ENCODE peak calls at places on chromosomes 13 and 19, in ten cellular contexts. One of them, this sample, is unnamed.

GRCh38 chr19:11279505-11280236 is 16.3 kb upstream of the TSPAN16 start:
- DNase-seq in mucosa of descending colon: no peak
- DNase-seq in GM12865: peak
- DNase-seq in IMR-90: no peak
- DNase-seq in lower lobe of right lung: no peak
- DNase-seq in Calu3: no peak
- DNase-seq in sigmoid colon: no peak
- DNase-seq in AG10803: peak
- DNase-seq in neural crest cell: no peak
- DNase-seq in progenitor cell of endocrine pancreas: no peak
- DNase-seq in this sample: no peak

GRCh38 chr13:40639226-40639681 is 27.2 kb downstream of the FOXO1 start:
- DNase-seq in mucosa of descending colon: no peak
- DNase-seq in GM12865: no peak
- DNase-seq in IMR-90: no peak
- DNase-seq in lower lobe of right lung: no peak
- DNase-seq in Calu3: no peak
- DNase-seq in sigmoid colon: no peak
- DNase-seq in AG10803: peak
- DNase-seq in neural crest cell: no peak
- DNase-seq in progenitor cell of endocrine pancreas: no peak
- DNase-seq in this sample: no peak

GRCh38 chr19:41930926-41931592 is 2.8 kb upstream of the ERFL start:
- DNase-seq in mucosa of descending colon: no peak
- DNase-seq in GM12865: peak
- DNase-seq in IMR-90: no peak
- DNase-seq in lower lobe of right lung: no peak
- DNase-seq in Calu3: no peak
- DNase-seq in sigmoid colon: no peak
- DNase-seq in AG10803: no peak
- DNase-seq in neural crest cell: no peak
- DNase-seq in progenitor cell of endocrine pancreas: no peak
- DNase-seq in this sample: no peak

GRCh38 chr19:16363133-16363851 is 38.7 kb downstream of the KLF2 start:
- DNase-seq in mucosa of descending colon: peak
- DNase-seq in GM12865: no peak
- DNase-seq in IMR-90: no peak
- DNase-seq in lower lobe of right lung: peak
- DNase-seq in Calu3: peak
- DNase-seq in sigmoid colon: no peak
- DNase-seq in AG10803: no peak
- DNase-seq in neural crest cell: no peak
- DNase-seq in progenitor cell of endocrine pancreas: no peak
- DNase-seq in this sample: no peak

GRCh38 chr13:30720470-30720869 is 14.9 kb upstream of the ALOX5AP start:
- DNase-seq in mucosa of descending colon: no peak
- DNase-seq in GM12865: peak
- DNase-seq in IMR-90: no peak
- DNase-seq in lower lobe of right lung: no peak
- DNase-seq in Calu3: no peak
- DNase-seq in sigmoid colon: no peak
- DNase-seq in AG10803: peak
- DNase-seq in neural crest cell: no peak
- DNase-seq in progenitor cell of endocrine pancreas: no peak
- DNase-seq in this sample: no peak

GRCh38 chr19:11339254-11340098 is at the start of gene RAB3D:
- DNase-seq in mucosa of descending colon: peak
- DNase-seq in GM12865: peak
- DNase-seq in IMR-90: peak
- DNase-seq in lower lobe of right lung: peak
- DNase-seq in Calu3: peak
- DNase-seq in sigmoid colon: peak
- DNase-seq in AG10803: peak
- DNase-seq in neural crest cell: peak
- DNase-seq in progenitor cell of endocrine pancreas: peak
- DNase-seq in this sample: peak

GRCh38 chr19:49340069-49340864 is 5.1 kb downstream of the CD37 start:
- DNase-seq in mucosa of descending colon: peak
- DNase-seq in GM12865: peak
- DNase-seq in IMR-90: no peak
- DNase-seq in lower lobe of right lung: peak
- DNase-seq in Calu3: peak
- DNase-seq in sigmoid colon: peak
- DNase-seq in AG10803: no peak
- DNase-seq in neural crest cell: no peak
- DNase-seq in progenitor cell of endocrine pancreas: no peak
- DNase-seq in this sample: no peak

GRCh38 chr13:96229356-96229755 is 139.4 kb downstream of the HS6ST3 start:
- DNase-seq in mucosa of descending colon: no peak
- DNase-seq in GM12865: peak
- DNase-seq in IMR-90: no peak
- DNase-seq in lower lobe of right lung: no peak
- DNase-seq in Calu3: no peak
- DNase-seq in sigmoid colon: no peak
- DNase-seq in AG10803: no peak
- DNase-seq in neural crest cell: no peak
- DNase-seq in progenitor cell of endocrine pancreas: no peak
- DNase-seq in this sample: no peak

GRCh38 chr19:4933528-4933927 is 24.2 kb downstream of the UHRF1 start:
- DNase-seq in mucosa of descending colon: no peak
- DNase-seq in GM12865: no peak
- DNase-seq in IMR-90: no peak
- DNase-seq in lower lobe of right lung: no peak
- DNase-seq in Calu3: no peak
- DNase-seq in sigmoid colon: no peak
- DNase-seq in AG10803: no peak
- DNase-seq in neural crest cell: no peak
- DNase-seq in progenitor cell of endocrine pancreas: no peak
- DNase-seq in this sample: no peak

GRCh38 chr13:98626298-98626940 is 49.5 kb upstream of the STK24 start:
- DNase-seq in mucosa of descending colon: no peak
- DNase-seq in GM12865: no peak
- DNase-seq in IMR-90: no peak
- DNase-seq in lower lobe of right lung: no peak
- DNase-seq in Calu3: no peak
- DNase-seq in sigmoid colon: no peak
- DNase-seq in AG10803: no peak
- DNase-seq in neural crest cell: no peak
- DNase-seq in progenitor cell of endocrine pancreas: no peak
- DNase-seq in this sample: no peak

GRCh38 chr13:78334059-78334458 is 269.3 kb downstream of the POU4F1 start:
- DNase-seq in mucosa of descending colon: no peak
- DNase-seq in GM12865: no peak
- DNase-seq in IMR-90: no peak
- DNase-seq in lower lobe of right lung: no peak
- DNase-seq in Calu3: no peak
- DNase-seq in sigmoid colon: no peak
- DNase-seq in AG10803: no peak
- DNase-seq in neural crest cell: no peak
- DNase-seq in progenitor cell of endocrine pancreas: no peak
- DNase-seq in this sample: no peak

GRCh38 chr19:52230685-52231084 is 38.7 kb upstream of the ZNF766 start:
- DNase-seq in mucosa of descending colon: no peak
- DNase-seq in GM12865: peak
- DNase-seq in IMR-90: no peak
- DNase-seq in lower lobe of right lung: no peak
- DNase-seq in Calu3: no peak
- DNase-seq in sigmoid colon: no peak
- DNase-seq in AG10803: no peak
- DNase-seq in neural crest cell: no peak
- DNase-seq in progenitor cell of endocrine pancreas: no peak
- DNase-seq in this sample: no peak

GRCh38 chr13:112647256-112647655 is 42.6 kb upstream of the ATP11A start:
- DNase-seq in mucosa of descending colon: no peak
- DNase-seq in GM12865: no peak
- DNase-seq in IMR-90: no peak
- DNase-seq in lower lobe of right lung: peak
- DNase-seq in Calu3: no peak
- DNase-seq in sigmoid colon: no peak
- DNase-seq in AG10803: no peak
- DNase-seq in neural crest cell: no peak
- DNase-seq in progenitor cell of endocrine pancreas: no peak
- DNase-seq in this sample: no peak

GRCh38 chr19:40588110-40588854 is 11.6 kb downstream of the SHKBP1 start:
- DNase-seq in mucosa of descending colon: no peak
- DNase-seq in GM12865: no peak
- DNase-seq in IMR-90: no peak
- DNase-seq in lower lobe of right lung: no peak
- DNase-seq in Calu3: no peak
- DNase-seq in sigmoid colon: no peak
- DNase-seq in AG10803: no peak
- DNase-seq in neural crest cell: no peak
- DNase-seq in progenitor cell of endocrine pancreas: no peak
- DNase-seq in this sample: no peak

GRCh38 chr19:49324801-49325491 is at the start of gene SLC6A16:
- DNase-seq in mucosa of descending colon: no peak
- DNase-seq in GM12865: no peak
- DNase-seq in IMR-90: no peak
- DNase-seq in lower lobe of right lung: no peak
- DNase-seq in Calu3: no peak
- DNase-seq in sigmoid colon: no peak
- DNase-seq in AG10803: no peak
- DNase-seq in neural crest cell: no peak
- DNase-seq in progenitor cell of endocrine pancreas: peak
- DNase-seq in this sample: no peak

DNA sequence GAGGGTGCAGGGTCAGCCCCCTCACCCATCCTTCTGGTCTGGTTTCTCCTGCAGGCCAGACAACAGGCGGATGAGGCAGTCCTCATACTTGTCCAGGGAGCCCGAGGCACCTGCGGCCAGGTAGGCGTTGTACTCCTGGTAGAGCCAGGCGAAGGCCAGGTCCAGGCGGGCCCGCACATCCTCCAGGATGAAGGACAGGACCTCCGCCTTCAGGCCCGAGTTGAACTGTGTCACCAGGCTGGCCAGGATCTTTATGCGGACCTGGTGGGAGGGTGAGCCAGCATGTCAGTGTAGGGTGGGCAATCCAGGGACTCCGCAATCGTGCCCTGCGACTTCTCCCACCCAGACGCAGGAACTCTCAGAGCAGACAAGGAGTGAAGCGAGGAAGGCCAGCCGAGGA is 13.8 kb upstream of the RSPH6A start:
- DNase-seq in mucosa of descending colon: no peak
- DNase-seq in GM12865: no peak
- DNase-seq in IMR-90: no peak
- DNase-seq in lower lobe of right lung: no peak
- DNase-seq in Calu3: no peak
- DNase-seq in sigmoid colon: no peak
- DNase-seq in AG10803: no peak
- DNase-seq in neural crest cell: no peak
- DNase-seq in progenitor cell of endocrine pancreas: no peak
- DNase-seq in this sample: no peak
- TF ChIP-seq CTCF in mucosa of descending colon: no peak
- TF ChIP-seq CTCF in GM12865: no peak
- TF ChIP-seq CTCF in IMR-90: no peak
- TF ChIP-seq CTCF in lower lobe of right lung: no peak
- TF ChIP-seq CTCF in Calu3: no peak
- TF ChIP-seq CTCF in sigmoid colon: no peak
- TF ChIP-seq CTCF in AG10803: no peak
- TF ChIP-seq CTCF in neural crest cell: no peak
- TF ChIP-seq CTCF in progenitor cell of endocrine pancreas: no peak
- TF ChIP-seq CTCF in this sample: no peak

DNA sequence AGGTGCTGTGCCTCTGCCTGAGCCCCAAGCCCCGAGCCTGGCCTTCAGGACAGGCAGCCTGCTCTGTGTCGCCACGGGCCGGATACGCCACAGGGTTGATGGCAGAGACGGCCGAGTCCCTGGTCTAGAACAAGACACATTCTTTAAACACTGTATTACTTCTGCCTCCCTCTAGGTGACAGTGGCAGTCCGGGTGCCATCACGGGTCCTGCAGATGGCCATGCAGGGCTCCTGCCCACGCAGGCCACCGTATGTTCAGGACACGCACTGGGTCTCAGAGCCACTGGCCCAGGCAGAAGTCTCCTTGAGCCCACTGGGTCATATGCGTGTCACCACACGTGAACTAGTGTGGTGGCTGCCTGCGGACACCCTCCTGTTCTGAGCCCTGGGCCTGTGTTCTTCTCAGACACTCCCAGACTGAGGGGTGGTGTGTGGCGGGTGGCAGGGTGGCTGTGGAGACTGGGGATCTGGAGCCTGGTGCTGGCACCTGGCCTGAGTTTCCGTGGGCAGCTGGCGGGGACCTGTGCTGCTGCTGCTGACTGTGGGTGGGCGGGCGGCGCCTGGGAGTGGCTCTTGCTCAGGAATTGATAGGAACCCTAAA is 4.4 kb downstream of the PLEKHJ1 start:
- DNase-seq in mucosa of descending colon: no peak
- DNase-seq in GM12865: peak
- DNase-seq in IMR-90: no peak
- DNase-seq in lower lobe of right lung: no peak
- DNase-seq in Calu3: peak
- DNase-seq in sigmoid colon: no peak
- DNase-seq in AG10803: no peak
- DNase-seq in neural crest cell: peak
- DNase-seq in progenitor cell of endocrine pancreas: no peak
- DNase-seq in this sample: no peak
- TF ChIP-seq CTCF in mucosa of descending colon: no peak
- TF ChIP-seq CTCF in GM12865: peak
- TF ChIP-seq CTCF in IMR-90: no peak
- TF ChIP-seq CTCF in lower lobe of right lung: no peak
- TF ChIP-seq CTCF in Calu3: no peak
- TF ChIP-seq CTCF in sigmoid colon: no peak
- TF ChIP-seq CTCF in AG10803: peak
- TF ChIP-seq CTCF in neural crest cell: peak
- TF ChIP-seq CTCF in progenitor cell of endocrine pancreas: no peak
- TF ChIP-seq CTCF in this sample: peak

DNA sequence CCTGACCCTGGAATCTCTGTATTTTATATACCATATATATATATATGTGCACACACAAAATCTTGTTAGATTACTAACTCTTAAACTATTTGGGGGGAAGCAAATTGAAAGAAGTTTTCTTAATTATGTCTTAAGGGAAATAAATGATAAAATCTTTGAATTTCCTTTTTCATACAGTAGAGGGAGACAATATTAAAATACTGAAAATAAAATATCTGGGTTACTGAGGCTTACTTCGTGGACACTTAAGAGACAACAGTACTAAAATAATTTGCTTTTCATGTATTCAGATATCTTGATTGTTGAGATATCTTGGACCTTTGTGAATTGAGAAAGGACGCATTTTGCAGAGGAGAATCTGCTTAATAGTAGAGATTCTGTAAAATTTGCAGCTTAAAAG is 17.0 kb downstream of the SUGT1 start:
- DNase-seq in mucosa of descending colon: no peak
- DNase-seq in GM12865: no peak
- DNase-seq in IMR-90: no peak
- DNase-seq in lower lobe of right lung: no peak
- DNase-seq in Calu3: no peak
- DNase-seq in sigmoid colon: no peak
- DNase-seq in AG10803: no peak
- DNase-seq in neural crest cell: no peak
- DNase-seq in progenitor cell of endocrine pancreas: no peak
- DNase-seq in this sample: no peak
- TF ChIP-seq CTCF in mucosa of descending colon: no peak
- TF ChIP-seq CTCF in GM12865: no peak
- TF ChIP-seq CTCF in IMR-90: no peak
- TF ChIP-seq CTCF in lower lobe of right lung: no peak
- TF ChIP-seq CTCF in Calu3: no peak
- TF ChIP-seq CTCF in sigmoid colon: no peak
- TF ChIP-seq CTCF in AG10803: no peak
- TF ChIP-seq CTCF in neural crest cell: no peak
- TF ChIP-seq CTCF in progenitor cell of endocrine pancreas: no peak
- TF ChIP-seq CTCF in this sample: peak

GRCh38 chr19:34220472-34221063 is 33.8 kb upstream of the GARRE1 start:
- DNase-seq in mucosa of descending colon: no peak
- DNase-seq in GM12865: peak
- DNase-seq in IMR-90: peak
- DNase-seq in lower lobe of right lung: no peak
- DNase-seq in Calu3: peak
- DNase-seq in sigmoid colon: peak
- DNase-seq in AG10803: peak
- DNase-seq in neural crest cell: peak
- DNase-seq in progenitor cell of endocrine pancreas: peak
- DNase-seq in this sample: peak
- TF ChIP-seq CTCF in mucosa of descending colon: peak
- TF ChIP-seq CTCF in GM12865: peak
- TF ChIP-seq CTCF in IMR-90: peak
- TF ChIP-seq CTCF in lower lobe of right lung: peak
- TF ChIP-seq CTCF in Calu3: peak
- TF ChIP-seq CTCF in sigmoid colon: peak
- TF ChIP-seq CTCF in AG10803: peak
- TF ChIP-seq CTCF in neural crest cell: peak
- TF ChIP-seq CTCF in progenitor cell of endocrine pancreas: peak
- TF ChIP-seq CTCF in this sample: peak